ENCODE peak calls at places on chromosomes 16 and 17, in ten cellular contexts. K is prostate gland, G is cardiac muscle cell, F is suprapubic skin, S is Caco-2, E is mucosa of descending colon, R is PC-3, H is IMR-90, W is uterus, D is HCT116. C is an unnamed sample.
A peak's percentile ranks its signal among the peaks of the same experiment; 100 is the strongest.

GRCh38 chr16:10812352-10813122 is 6.1 kb downstream of the TVP23A start:
- DNase-seq in H (no peak), G (no peak), F (no peak), S (no peak), W (no peak), K (no peak), R (no peak), E (no peak), D (no peak), C (no peak)

GRCh38 chr16:50677351-50677750 is 3.8 kb downstream of the SNX20 start:
- DNase-seq in F (no peak), G (no peak), H (no peak), W (no peak), E (no peak), D (no peak), K (no peak), R (no peak), S (no peak), C (no peak)

GRCh38 chr17:1733047-1733357 is 8.5 kb downstream of the WDR81 start:
- DNase-seq in E (no peak), H (no peak), R (no peak), W (no peak), G (no peak), S (no peak), F (no peak), K (no peak), D (no peak), C (no peak)

GRCh38 chr16:11665071-11665491 is 3.2 kb upstream of the SNN start:
- DNase-seq in S (no peak), E (no peak), K (no peak), H (no peak), D (no peak), G (no peak), R (no peak), W (no peak), F (no peak), C (no peak)

GRCh38 chr16:28258571-28258970 is 33.8 kb upstream of the SBK1 start:
- DNase-seq in W (no peak), D (no peak), F (no peak), K (no peak), G (peak; percentile 87), H (peak; percentile 4), R (no peak), E (no peak), S (no peak), C (no peak)

GRCh38 chr16:78098544-78099371 is 696 bp upstream of the WWOX start:
- DNase-seq in R (no peak), G (no peak), W (no peak), E (peak; percentile 28), K (no peak), H (no peak), D (no peak), S (no peak), F (no peak), C (no peak)

GRCh38 chr17:16459850-16460550 is 32.0 kb downstream of the LRRC75A start:
- DNase-seq in E (no peak), D (no peak), K (no peak), W (no peak), S (no peak), R (peak; percentile 20), G (no peak), F (no peak), H (no peak), C (no peak)

GRCh38 chr17:50638851-50639767 is 4.4 kb downstream of the ABCC3 start:
- DNase-seq in R (peak; percentile 100), G (no peak), D (peak; percentile 99), E (peak; percentile 89), H (peak; percentile 97), F (peak; percentile 89), K (peak; percentile 96), S (peak; percentile 13), W (peak; percentile 90), C (peak; percentile 89)

GRCh38 chr16:80586476-80586875 is 45.7 kb downstream of the DYNLRB2 start:
- DNase-seq in S (no peak), H (peak; percentile 7), R (no peak), W (no peak), D (no peak), E (no peak), G (no peak), K (no peak), F (no peak), C (no peak)

GRCh38 chr17:4220655-4221054 is 43.1 kb downstream of the ANKFY1 start:
- DNase-seq in K (peak; percentile 20), F (no peak), S (no peak), R (no peak), H (peak; percentile 11), E (no peak), G (no peak), W (peak; percentile 83), D (no peak), C (no peak)

GRCh38 chr16:89478576-89479221 is 11.7 kb downstream of the ANKRD11 start:
- DNase-seq in D (no peak), E (no peak), S (peak; percentile 68), G (no peak), K (no peak), W (no peak), F (no peak), H (peak; percentile 52), R (peak; percentile 60), C (no peak)

GRCh38 chr16:77169650-77170236 is 21.2 kb upstream of the MON1B start:
- DNase-seq in K (no peak), D (peak; percentile 42), H (peak; percentile 34), R (peak; percentile 55), E (no peak), G (peak; percentile 76), W (no peak), F (no peak), S (peak; percentile 62), C (peak; percentile 72)

GRCh38 chr16:81831722-81832126 is 52.6 kb downstream of the PLCG2 start:
- DNase-seq in G (no peak), D (no peak), S (no peak), F (no peak), R (no peak), W (peak; percentile 20), E (peak; percentile 55), H (no peak), K (peak; percentile 7), C (no peak)

GRCh38 chr16:29784157-29784556 is 6.1 kb downstream of the ZG16 start:
- DNase-seq in D (no peak), K (no peak), S (no peak), W (no peak), F (no peak), G (no peak), R (peak; percentile 75), E (no peak), H (no peak), C (no peak)

GRCh38 chr17:3827124-3827773 is 18.8 kb downstream of the NCBP3 start:
- DNase-seq in G (peak; percentile 70), W (peak; percentile 44), K (peak; percentile 55), F (peak; percentile 67), S (peak; percentile 53), R (peak; percentile 75), H (peak; percentile 66), D (peak; percentile 58), E (no peak), C (peak; percentile 72)

GRCh38 chr17:55584055-55584685 is 72.9 kb upstream of the SMIM36 start:
- DNase-seq in W (no peak), F (no peak), K (no peak), H (peak; percentile 33), R (peak; percentile 65), E (no peak), G (no peak), S (no peak), D (no peak), C (no peak)

GRCh38 chr17:19487009-19487600 is 46.5 kb upstream of the SLC47A1 start:
- DNase-seq in F (no peak), S (no peak), G (no peak), R (no peak), D (no peak), H (no peak), W (no peak), E (no peak), K (no peak), C (no peak)

GRCh38 chr17:9004132-9004960 is 17.0 kb upstream of the NTN1 start:
- DNase-seq in K (no peak), F (no peak), G (no peak), S (no peak), E (no peak), H (no peak), D (no peak), W (no peak), R (no peak), C (no peak)
- H3K4me3 ChIP-seq in K (peak overlapping the region; percentile 28), F (peak overlapping the region; percentile 60), G (peak overlapping the region; percentile 9), S (no peak overlapping the region), E (no peak overlapping the region), H (no peak overlapping the region), D (no peak overlapping the region), W (no peak overlapping the region), R (no peak overlapping the region), C (no peak overlapping the region)

GRCh38 chr17:39867891-39868553 is at the start of gene ZPBP2:
- DNase-seq in R (no peak), H (no peak), G (no peak), F (no peak), K (no peak), W (no peak), S (no peak), D (no peak), E (peak; percentile 48), C (no peak)
- H3K4me1 ChIP-seq in R (no peaks in the 10 kb centered on the region), H (peaks cover 2% of the 10 kb centered on the region), G (no peaks in the 10 kb centered on the region), F (peaks cover 14% of the 10 kb centered on the region), K (peaks cover 3% of the 10 kb centered on the region), W (no peaks in the 10 kb centered on the region), S (no peaks in the 10 kb centered on the region), D (peaks cover 14% of the 10 kb centered on the region), E (no peaks in the 10 kb centered on the region), C (no peaks in the 10 kb centered on the region)

GRCh38 chr16:55527885-55528284 is 19.0 kb downstream of the LPCAT2 start:
- DNase-seq in G (no peak), K (no peak), F (no peak), W (no peak), S (no peak), D (no peak), E (no peak), R (no peak), H (no peak), C (no peak)

GRCh38 chr16:55532227-55532626 is 23.4 kb downstream of the LPCAT2 start:
- DNase-seq in S (no peak), H (peak; percentile 51), R (no peak), D (no peak), G (no peak), F (no peak), W (no peak), E (no peak), K (no peak), C (no peak)

GRCh38 chr16:55526448-55526847 is 17.6 kb downstream of the LPCAT2 start:
- DNase-seq in F (no peak), G (no peak), H (no peak), R (no peak), K (no peak), E (no peak), S (no peak), W (no peak), D (no peak), C (no peak)

GRCh38 chr16:55528974-55529373 is 20.1 kb downstream of the LPCAT2 start:
- DNase-seq in H (no peak), F (no peak), G (no peak), E (no peak), K (no peak), W (no peak), R (no peak), S (no peak), D (no peak), C (no peak)

GRCh38 chr16:55530316-55530856 is 21.5 kb downstream of the LPCAT2 start:
- DNase-seq in D (no peak), K (no peak), H (no peak), G (no peak), S (peak; percentile 65), F (no peak), W (no peak), E (no peak), R (peak; percentile 33), C (no peak)
- TF ChIP-seq CTCF in D (no peak), K (no peak), H (no peak), G (no peak), S (no peak), F (no peak), W (no peak), E (no peak), R (no peak), C (no peak)

GRCh38 chr17:47978324-47978723 is 7.4 kb downstream of the CDK5RAP3 start:
- DNase-seq in F (no peak), G (peak; percentile 85), D (no peak), R (peak; percentile 72), W (peak; percentile 36), E (no peak), K (peak; percentile 37), S (peak; percentile 85), H (peak; percentile 54), C (peak; percentile 84)
- H3K4me3 ChIP-seq in F (no peak overlapping the region), G (no peak overlapping the region), D (no peak overlapping the region), R (no peak overlapping the region), W (no peak overlapping the region), E (no peak overlapping the region), K (no peak overlapping the region), S (no peak overlapping the region), H (no peak overlapping the region), C (no peak overlapping the region)